ENCODE peak calls at places on chromosomes 7 and 10, in eight cellular contexts. M, L, F, O, G, A, E and P are unnamed samples. For H3K27me3, the result is how much of the 10 kb centered on the place peaks cover.

GRCh38 chr10:19704544-19704943 is 111.7 kb upstream of the PLXDC2 start:
- DNase-seq in M (no peak), L (peak), F (no peak), O (peak), G (no peak), A (no peak), E (no peak), P (no peak)

GRCh38 chr7:157150825-157151412 is 12.2 kb downstream of the UBE3C start:
- DNase-seq in M (no peak), L (peak), F (peak), O (peak), G (peak), A (peak), E (no peak), P (no peak)

GRCh38 chr10:60737242-60737641 is 41.0 kb upstream of the CDK1 start:
- DNase-seq in M (no peak), L (no peak), F (no peak), O (no peak), G (no peak), A (no peak), E (no peak), P (no peak)

GRCh38 chr10:3516626-3517255 is 268.3 kb downstream of the KLF6 start:
- DNase-seq in M (no peak), L (no peak), F (no peak), O (no peak), G (no peak), A (no peak), E (no peak), P (no peak)

GRCh38 chr7:141074162-141074989 is 512 bp downstream of the TMEM178B start:
- DNase-seq in M (peak), L (no peak), F (no peak), O (no peak), G (no peak), A (peak), E (no peak), P (peak)

GRCh38 chr10:13322615-13323148 is 22.8 kb upstream of the PHYH start:
- DNase-seq in M (no peak), L (no peak), F (no peak), O (no peak), G (no peak), A (no peak), E (no peak), P (no peak)

GRCh38 chr7:69996132-69996531 is 397.9 kb downstream of the AUTS2 start:
- DNase-seq in M (no peak), L (no peak), F (no peak), O (no peak), G (no peak), A (no peak), E (no peak), P (no peak)

GRCh38 chr7:38932509-38933168 is 23.6 kb upstream of the VPS41 start:
- DNase-seq in M (peak), L (peak), F (peak), O (peak), G (no peak), A (peak), E (no peak), P (peak)

GRCh38 chr7:128123291-128124037 is 92.2 kb upstream of the LRRC4 start:
- DNase-seq in M (no peak), L (no peak), F (no peak), O (no peak), G (no peak), A (no peak), E (no peak), P (no peak)

GRCh38 chr10:93124580-93125318 is 51.1 kb downstream of the CYP26A1 start:
- DNase-seq in M (no peak), L (no peak), F (no peak), O (no peak), G (no peak), A (no peak), E (no peak), P (peak)

GRCh38 chr10:72692897-72693598 is 1.1 kb downstream of the MCU start:
- DNase-seq in M (no peak), L (peak), F (no peak), O (peak), G (no peak), A (no peak), E (no peak), P (no peak)

GRCh38 chr7:133099887-133100286 is 18.0 kb upstream of the CHCHD3 start:
- DNase-seq in M (no peak), L (no peak), F (no peak), O (no peak), G (no peak), A (no peak), E (no peak), P (no peak)

GRCh38 chr10:5090551-5090950 is 3.7 kb upstream of the AKR1C3 start:
- DNase-seq in M (no peak), L (no peak), F (no peak), O (no peak), G (no peak), A (no peak), E (no peak), P (no peak)

GRCh38 chr7:79982151-79982770 is 152.4 kb upstream of the GNAI1 start:
- DNase-seq in M (no peak), L (peak), F (no peak), O (peak), G (no peak), A (no peak), E (no peak), P (no peak)

GRCh38 chr10:13813540-13813939 is 226.8 kb downstream of the PRPF18 start:
- DNase-seq in M (no peak), L (no peak), F (no peak), O (no peak), G (no peak), A (no peak), E (no peak), P (no peak)

GRCh38 chr10:51667992-51668689 is 31.3 kb downstream of the CSTF2T start:
- DNase-seq in M (no peak), L (peak), F (no peak), O (peak), G (no peak), A (no peak), E (no peak), P (no peak)

GRCh38 chr10:12507165-12507870 is 158.0 kb downstream of the CAMK1D start:
- DNase-seq in M (no peak), L (no peak), F (no peak), O (no peak), G (no peak), A (no peak), E (peak), P (no peak)

GRCh38 chr7:17520941-17521340 is 222.5 kb downstream of the AHR start:
- DNase-seq in M (no peak), L (peak), F (no peak), O (peak), G (no peak), A (no peak), E (no peak), P (no peak)

GRCh38 chr7:12638851-12639467 is 48.5 kb upstream of the ARL4A start:
- DNase-seq in M (no peak), L (peak), F (no peak), O (peak), G (no peak), A (no peak), E (no peak), P (no peak)

GRCh38 chr7:155460926-155461613 is 3.1 kb downstream of the EN2 start:
- DNase-seq in M (no peak), L (no peak), F (no peak), O (no peak), G (no peak), A (no peak), E (no peak), P (no peak)

GRCh38 chr7:123665157-123665556 is 9.5 kb downstream of the LMOD2 start:
- DNase-seq in M (no peak), L (peak), F (no peak), O (no peak), G (no peak), A (no peak), E (no peak), P (no peak)

GRCh38 chr10:104081998-104082397 is 3.7 kb downstream of the COL17A1 start:
- DNase-seq in M (no peak), L (no peak), F (no peak), O (no peak), G (no peak), A (no peak), E (no peak), P (no peak)

GRCh38 chr10:132476146-132477065 is 61.2 kb upstream of the INPP5A start:
- DNase-seq in M (peak), L (no peak), F (no peak), O (no peak), G (no peak), A (no peak), E (peak), P (no peak)

GRCh38 chr10:77274046-77274795 is 363.4 kb downstream of the KCNMA1 start:
- DNase-seq in M (no peak), L (peak), F (no peak), O (peak), G (peak), A (no peak), E (no peak), P (no peak)

GRCh38 chr7:151658778-151659177 is 139.1 kb upstream of the RHEB start:
- DNase-seq in M (no peak), L (peak), F (no peak), O (no peak), G (no peak), A (no peak), E (no peak), P (no peak)

GRCh38 chr7:135744938-135745701 is 3.5 kb downstream of the FAM180A start:
- DNase-seq in M (no peak), L (peak), F (no peak), O (peak), G (peak), A (no peak), E (no peak), P (no peak)

GRCh38 chr10:14481752-14482151 is 151.0 kb upstream of the FRMD4A start:
- DNase-seq in M (no peak), L (peak), F (no peak), O (peak), G (no peak), A (no peak), E (no peak), P (no peak)

GRCh38 chr10:62071846-62072281 is 170.4 kb downstream of the ARID5B start:
- DNase-seq in M (no peak), L (peak), F (no peak), O (peak), G (no peak), A (no peak), E (no peak), P (no peak)

GRCh38 chr10:46106410-46107255 is 60.6 kb upstream of the MSMB start:
- DNase-seq in M (peak), L (peak), F (peak), O (peak), G (no peak), A (peak), E (peak), P (peak)

GRCh38 chr7:101031082-101031481 is 11.2 kb downstream of the MUC17 start:
- DNase-seq in M (no peak), L (no peak), F (no peak), O (no peak), G (no peak), A (no peak), E (no peak), P (no peak)
- TF ChIP-seq CTCF in M (no peak), L (no peak), F (no peak), O (no peak), G (no peak), A (no peak), E (no peak), P (no peak)

GRCh38 chr7:107051376-107051775 is 6.9 kb downstream of the PRKAR2B start:
- DNase-seq in M (no peak), L (no peak), F (no peak), O (no peak), G (peak), A (no peak), E (no peak), P (no peak)
- H3K27me3 ChIP-seq in M (under half), L (under half), F (under half), O (under half), G (under half), A (under half), E (under half), P (under half)

GRCh38 chr7:134546903-134547737 is 1.8 kb upstream of the AKR1B15 start:
- DNase-seq in M (peak), L (peak), F (peak), O (no peak), G (no peak), A (peak), E (no peak), P (peak)
- H3K4me3 ChIP-seq in M (peak), L (peak), F (no peak), O (peak), G (peak), A (peak), E (peak), P (peak)

DNA sequence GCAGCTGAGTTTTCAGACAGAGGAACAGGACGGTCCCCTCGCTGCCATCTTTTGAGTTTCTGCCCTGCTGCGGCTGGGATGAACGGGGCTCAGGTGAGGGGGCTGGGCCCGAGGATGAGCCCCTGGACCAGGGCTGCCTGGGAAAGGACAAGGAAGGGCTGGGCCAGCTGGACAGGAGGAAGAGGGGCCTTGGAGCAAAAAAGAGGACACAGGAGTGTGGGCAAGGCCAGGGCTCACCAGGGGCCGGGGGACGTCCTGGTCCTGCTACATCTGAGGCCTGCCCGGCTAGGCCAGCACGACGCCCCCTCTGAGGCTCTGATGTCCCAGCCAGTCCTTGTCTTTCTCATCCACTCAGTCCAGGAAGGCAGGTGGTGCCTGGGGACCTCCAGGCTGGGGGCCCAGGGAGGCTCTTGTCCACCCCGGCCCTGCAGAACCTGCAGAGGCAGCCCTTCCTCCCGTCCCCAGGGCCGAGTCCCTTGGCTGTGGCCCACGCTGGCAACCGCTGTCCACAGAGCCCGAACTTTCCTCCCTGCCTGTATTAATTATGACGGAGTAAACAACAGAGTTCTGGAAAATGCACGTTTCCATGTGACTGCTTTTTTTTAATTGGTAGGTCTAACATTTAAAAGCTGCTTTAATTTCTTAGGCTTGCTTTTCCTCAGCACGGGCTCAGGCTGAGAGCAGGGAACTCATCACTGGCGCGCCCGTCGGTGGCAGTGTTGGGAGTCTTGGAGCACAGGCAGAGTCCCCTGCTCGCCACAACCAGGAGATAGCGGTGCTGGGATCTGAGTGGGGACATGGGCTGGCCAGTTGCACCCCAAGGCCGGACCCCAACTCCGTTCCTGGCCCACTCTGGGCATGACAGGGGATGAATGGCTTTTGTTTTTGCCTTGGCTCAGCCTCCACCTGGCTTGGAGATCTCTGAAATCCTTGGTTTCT is 187.7 kb downstream of the ELFN1 start:
- DNase-seq in M (peak), L (no peak), F (no peak), O (no peak), G (no peak), A (no peak), E (peak), P (no peak)
- TF ChIP-seq CTCF in M (no peak), L (no peak), F (no peak), O (no peak), G (no peak), A (no peak), E (no peak), P (no peak)

DNA sequence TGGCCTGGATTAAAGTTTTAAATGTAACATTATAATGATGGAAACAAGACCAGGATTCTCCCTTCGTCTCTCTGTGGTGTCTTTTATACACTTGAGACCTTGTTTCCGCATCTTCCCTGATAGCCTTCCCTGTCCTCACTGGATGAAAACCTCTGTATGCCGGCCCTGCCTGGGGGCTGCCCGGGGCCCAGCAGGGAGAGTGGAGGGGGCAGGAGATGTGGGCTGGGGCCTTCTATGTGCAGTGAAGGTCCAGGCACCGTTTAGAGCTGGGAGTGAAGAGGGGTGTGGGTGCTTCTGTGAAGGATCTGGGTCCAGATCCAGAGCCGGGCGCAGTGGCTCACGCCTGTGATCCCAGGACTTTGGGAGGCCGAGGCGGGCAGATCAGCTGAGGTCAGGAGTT is 50.7 kb downstream of the UNCX start:
- DNase-seq in M (no peak), L (no peak), F (no peak), O (no peak), G (no peak), A (no peak), E (no peak), P (no peak)
- H3K27me3 ChIP-seq in M (under half), L (under half), F (under half), O (under half), G (under half), A (under half), E (half or more), P (under half)

GRCh38 chr10:110353244-110354119 is 48.8 kb upstream of the SMNDC1 start:
- DNase-seq in M (no peak), L (peak), F (no peak), O (peak), G (peak), A (no peak), E (no peak), P (no peak)
- H3K4me3 ChIP-seq in M (no peak), L (peak), F (no peak), O (no peak), G (peak), A (no peak), E (no peak), P (no peak)

GRCh38 chr10:48444266-48444665 is 137.8 kb downstream of the MAPK8 start:
- DNase-seq in M (no peak), L (peak), F (no peak), O (no peak), G (no peak), A (no peak), E (no peak), P (no peak)
- TF ChIP-seq CTCF in M (no peak), L (peak), F (no peak), O (peak), G (peak), A (no peak), E (no peak), P (peak)

GRCh38 chr7:45682358-45682735 is 108.2 kb downstream of the ADCY1 start:
- DNase-seq in M (peak), L (no peak), F (no peak), O (no peak), G (no peak), A (no peak), E (peak), P (no peak)
- H3K27me3 ChIP-seq in M (under half), L (under half), F (under half), O (under half), G (under half), A (under half), E (under half), P (under half)

GRCh38 chr10:18341063-18341462 is 200.8 kb downstream of the CACNB2 start:
- DNase-seq in M (no peak), L (no peak), F (no peak), O (no peak), G (no peak), A (no peak), E (no peak), P (no peak)

GRCh38 chr10:18345308-18345707 is 205.1 kb downstream of the CACNB2 start:
- DNase-seq in M (no peak), L (no peak), F (no peak), O (no peak), G (no peak), A (no peak), E (no peak), P (no peak)

GRCh38 chr10:18343573-18343972 is 203.3 kb downstream of the CACNB2 start:
- DNase-seq in M (no peak), L (no peak), F (no peak), O (no peak), G (no peak), A (no peak), E (no peak), P (no peak)

GRCh38 chr10:18340496-18341051 is 200.3 kb downstream of the CACNB2 start:
- DNase-seq in M (no peak), L (peak), F (no peak), O (peak), G (peak), A (no peak), E (no peak), P (no peak)
- H3K4me3 ChIP-seq in M (peak), L (peak), F (no peak), O (peak), G (peak), A (peak), E (peak), P (no peak)

DNA sequence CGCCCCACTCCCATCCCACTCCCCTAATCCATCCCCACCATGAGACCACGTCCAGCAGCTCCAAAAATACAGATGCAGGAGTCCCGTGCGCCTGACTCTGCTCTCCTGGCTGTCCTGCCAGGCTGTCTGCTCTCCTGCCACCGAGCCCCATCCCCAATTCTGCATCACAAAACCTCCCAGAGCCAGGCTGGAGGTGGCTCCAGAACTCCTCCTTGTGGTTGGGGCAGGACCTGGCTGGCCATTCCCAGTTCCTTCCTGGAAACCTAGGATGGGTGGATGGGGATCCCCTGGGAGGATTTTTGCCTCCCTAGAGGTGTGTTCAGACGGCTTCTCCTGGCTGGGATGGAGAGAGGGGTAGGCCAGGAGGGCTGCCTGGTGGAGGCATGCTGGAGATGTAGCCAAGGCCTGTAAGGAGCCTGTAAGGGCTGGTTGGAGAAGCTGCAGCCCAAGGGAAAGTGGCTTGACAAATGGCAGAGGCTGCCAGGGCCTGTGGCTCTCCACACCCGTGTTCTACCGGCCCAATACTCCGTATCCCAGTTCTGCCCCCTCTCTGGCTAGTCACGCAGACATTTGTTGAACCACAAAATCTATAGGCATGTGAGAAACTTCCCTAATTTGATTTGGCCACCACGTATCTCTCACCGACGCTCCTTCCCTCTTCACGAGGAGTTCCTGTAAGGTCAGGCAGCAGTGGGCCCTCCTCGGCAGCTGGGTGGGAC is 99.3 kb downstream of the ARHGAP22 start:
- DNase-seq in M (no peak), L (no peak), F (no peak), O (no peak), G (no peak), A (no peak), E (peak), P (no peak)
- TF ChIP-seq CTCF in M (no peak), L (peak), F (no peak), O (no peak), G (no peak), A (no peak), E (no peak), P (peak)